ENCODE peak calls at places on chromosomes 2 and 18, in four cellular contexts. A, U, Z and X are unnamed samples.

GRCh38 chr18:10562773-10563160 is 36.9 kb downstream of the NAPG start:
- DNase-seq in A (no peak), U (peak), Z (no peak), X (no peak)

GRCh38 chr2:46296840-46297545 is at the start of gene EPAS1:
- DNase-seq in A (peak), U (peak), Z (peak), X (peak)

GRCh38 chr18:8389391-8390340 is 219.6 kb upstream of the RAB12 start:
- DNase-seq in A (no peak), U (peak), Z (no peak), X (peak)

GRCh38 chr2:232689152-232689910 is 7.8 kb upstream of the GIGYF2 start:
- DNase-seq in A (no peak), U (no peak), Z (no peak), X (peak)

GRCh38 chr2:17879137-17879912 is 858 bp downstream of the KCNS3 start:
- DNase-seq in A (no peak), U (peak), Z (no peak), X (no peak)

GRCh38 chr2:145601306-145601925 is 1081.5 kb upstream of the ZEB2 start:
- DNase-seq in A (no peak), U (no peak), Z (no peak), X (peak)

GRCh38 chr2:54632733-54633692 is 90.4 kb upstream of the EML6 start:
- DNase-seq in A (no peak), U (no peak), Z (no peak), X (no peak)

GRCh38 chr2:88903744-88904353 is 212.4 kb downstream of the RPIA start:
- DNase-seq in A (no peak), U (peak), Z (no peak), X (peak)

GRCh38 chr2:189587771-189588170 is 7.2 kb upstream of the SLC40A1 start:
- DNase-seq in A (no peak), U (no peak), Z (no peak), X (no peak)

GRCh38 chr2:8522682-8523081 is 159.2 kb upstream of the ID2 start:
- DNase-seq in A (no peak), U (no peak), Z (no peak), X (no peak)

GRCh38 chr2:3476386-3477033 is 42.8 kb downstream of the ADI1 start:
- DNase-seq in A (no peak), U (no peak), Z (no peak), X (no peak)

GRCh38 chr2:40540026-40540425 is 88.1 kb upstream of the SLC8A1 start:
- DNase-seq in A (no peak), U (no peak), Z (no peak), X (no peak)

GRCh38 chr18:79560042-79560860 is 119.4 kb upstream of the CTDP1 start:
- DNase-seq in A (no peak), U (no peak), Z (no peak), X (no peak)

GRCh38 chr2:174888136-174888535 is 117.0 kb downstream of the CHN1 start:
- DNase-seq in A (no peak), U (no peak), Z (no peak), X (no peak)

GRCh38 chr2:37789988-37790387 is 118.5 kb upstream of the CDC42EP3 start:
- DNase-seq in A (no peak), U (no peak), Z (no peak), X (no peak)